ENCODE peak calls at places on chromosomes 12 and 14, in six cellular contexts. T is transverse colon, K is IMR-90, Q is Peyer's patch, H is ovary, P is body of pancreas. D is an unnamed sample. For H3K27me3, the result is how much of the 10 kb centered on the place peaks cover.

GRCh38 chr12:96425321-96425720 is 25.1 kb upstream of the CDK17 start:
- DNase-seq in T (no peak), K (peak), Q (no peak), H (no peak), P (no peak), D (no peak)

GRCh38 chr12:5345534-5345933 is 86.4 kb upstream of the NTF3 start:
- DNase-seq in T (no peak), K (no peak), Q (no peak), H (no peak), P (no peak), D (no peak)

GRCh38 chr12:122886851-122887816 is 8.8 kb downstream of the VPS37B start:
- DNase-seq in T (peak), K (peak), Q (no peak), H (no peak), P (no peak), D (no peak)

GRCh38 chr12:26340649-26341048 is 145.3 kb downstream of the SSPN start:
- DNase-seq in T (peak), K (no peak), Q (no peak), H (no peak), P (no peak), D (no peak)

GRCh38 chr14:26863736-26864135 is 265.9 kb upstream of the NOVA1 start:
- DNase-seq in T (no peak), K (no peak), Q (no peak), H (no peak), P (no peak), D (no peak)

GRCh38 chr14:66965831-66966230 is 223.4 kb upstream of the GARIN2 start:
- DNase-seq in T (no peak), K (peak), Q (no peak), H (no peak), P (no peak), D (no peak)

GRCh38 chr14:84482256-84483071 is 1047.5 kb upstream of the FLRT2 start:
- DNase-seq in T (no peak), K (peak), Q (no peak), H (no peak), P (no peak), D (no peak)

GRCh38 chr14:76603713-76604112 is 157.6 kb upstream of the VASH1 start:
- DNase-seq in T (no peak), K (no peak), Q (no peak), H (no peak), P (no peak), D (no peak)

GRCh38 chr12:56078931-56079728 is 835 bp upstream of the ERBB3 start:
- DNase-seq in T (peak), K (peak), Q (peak), H (peak), P (peak), D (peak)

GRCh38 chr12:87991483-87991882 is 37.7 kb downstream of the C12orf50 start:
- DNase-seq in T (no peak), K (no peak), Q (no peak), H (no peak), P (no peak), D (no peak)

GRCh38 chr12:49188205-49188915 is 520 bp downstream of the TUBA1A start:
- DNase-seq in T (peak), K (peak), Q (peak), H (peak), P (peak), D (peak)

GRCh38 chr12:96246926-96247566 is 52.9 kb downstream of the ELK3 start:
- DNase-seq in T (no peak), K (no peak), Q (no peak), H (peak), P (no peak), D (no peak)

GRCh38 chr14:95609398-95609990 is 74.6 kb downstream of the GLRX5 start:
- DNase-seq in T (no peak), K (peak), Q (no peak), H (peak), P (peak), D (no peak)

GRCh38 chr12:57491393-57492280 is 3.8 kb downstream of the MARS1 start:
- DNase-seq in T (no peak), K (no peak), Q (no peak), H (no peak), P (no peak), D (no peak)

GRCh38 chr14:59576332-59577294 is at the start of gene CCDC175:
- DNase-seq in T (peak), K (peak), Q (peak), H (peak), P (peak), D (peak)

GRCh38 chr14:58272589-58273372 is 25.6 kb upstream of the ARID4A start:
- DNase-seq in T (no peak), K (peak), Q (no peak), H (no peak), P (peak), D (no peak)

GRCh38 chr14:88941414-88941813 is 117.0 kb downstream of the TTC8 start:
- DNase-seq in T (no peak), K (no peak), Q (no peak), H (no peak), P (no peak), D (no peak)
- H3K27ac ChIP-seq in T (no peak), K (no peak), Q (no peak), H (no peak), P (no peak), D (no peak)

GRCh38 chr14:24330973-24331674 is 3.7 kb downstream of the ADCY4 start:
- DNase-seq in T (no peak), K (no peak), Q (no peak), H (no peak), P (no peak), D (no peak)
- H3K27me3 ChIP-seq in T (under half), K (under half), Q (under half), H (under half), P (under half), D (under half)

GRCh38 chr12:10211975-10212622 is 578 bp upstream of the GABARAPL1 start:
- DNase-seq in T (peak), K (peak), Q (peak), H (peak), P (peak), D (peak)
- TF ChIP-seq POLR2A in T (peak), K (peak), Q (peak), H (peak), P (peak), D (peak)

GRCh38 chr12:51017452-51017851 is 8.7 kb downstream of the SLC11A2 start:
- DNase-seq in T (no peak), K (no peak), Q (no peak), H (no peak), P (no peak), D (no peak)

GRCh38 chr12:51021694-51022093 is 4.5 kb downstream of the SLC11A2 start:
- DNase-seq in T (no peak), K (no peak), Q (no peak), H (no peak), P (no peak), D (no peak)

GRCh38 chr12:51023625-51024395 is 2.4 kb downstream of the SLC11A2 start:
- DNase-seq in T (no peak), K (peak), Q (no peak), H (no peak), P (no peak), D (no peak)

GRCh38 chr12:51019927-51020326 is 6.3 kb downstream of the SLC11A2 start:
- DNase-seq in T (no peak), K (no peak), Q (no peak), H (no peak), P (no peak), D (no peak)

GRCh38 chr12:51020448-51021182 is 5.6 kb downstream of the SLC11A2 start:
- DNase-seq in T (no peak), K (no peak), Q (no peak), H (no peak), P (no peak), D (no peak)
- H3K27ac ChIP-seq in T (no peak), K (no peak), Q (no peak), H (no peak), P (no peak), D (peak)

GRCh38 chr14:92322516-92322915 is 449 bp upstream of the SLC24A4 start:
- DNase-seq in T (no peak), K (no peak), Q (no peak), H (no peak), P (no peak), D (no peak)

GRCh38 chr14:92323031-92323915 is at the start of gene SLC24A4:
- DNase-seq in T (no peak), K (no peak), Q (no peak), H (no peak), P (no peak), D (no peak)

GRCh38 chr14:92328664-92329255 is 5.8 kb downstream of the SLC24A4 start:
- DNase-seq in T (no peak), K (no peak), Q (no peak), H (no peak), P (no peak), D (no peak)

GRCh38 chr14:92323916-92324818 is 1.2 kb downstream of the SLC24A4 start:
- DNase-seq in T (no peak), K (no peak), Q (no peak), H (no peak), P (no peak), D (no peak)

DNA sequence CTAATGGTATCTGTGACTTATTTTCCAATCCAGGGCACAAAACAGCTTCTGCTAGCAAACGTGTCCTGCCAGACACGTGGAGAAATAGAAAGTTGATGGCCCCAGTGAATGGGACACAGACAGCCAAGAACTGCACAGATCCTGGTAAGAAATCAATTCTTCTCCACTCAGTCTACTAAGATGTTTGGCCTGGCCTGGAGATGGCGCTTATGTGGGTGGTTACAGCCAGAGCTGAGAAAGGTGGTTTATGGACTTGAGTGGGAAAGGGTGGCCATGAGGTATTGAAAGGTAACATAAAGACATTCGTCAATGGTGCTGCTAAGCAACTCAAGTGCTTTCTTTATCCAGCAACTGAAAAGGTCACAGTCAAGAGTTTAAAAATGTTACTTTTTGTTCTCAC is 2.9 kb downstream of the SLC24A4 start:
- DNase-seq in T (no peak), K (no peak), Q (no peak), H (no peak), P (no peak), D (no peak)
- H3K27me3 ChIP-seq in T (half or more), K (half or more), Q (under half), H (under half), P (under half), D (under half)

DNA sequence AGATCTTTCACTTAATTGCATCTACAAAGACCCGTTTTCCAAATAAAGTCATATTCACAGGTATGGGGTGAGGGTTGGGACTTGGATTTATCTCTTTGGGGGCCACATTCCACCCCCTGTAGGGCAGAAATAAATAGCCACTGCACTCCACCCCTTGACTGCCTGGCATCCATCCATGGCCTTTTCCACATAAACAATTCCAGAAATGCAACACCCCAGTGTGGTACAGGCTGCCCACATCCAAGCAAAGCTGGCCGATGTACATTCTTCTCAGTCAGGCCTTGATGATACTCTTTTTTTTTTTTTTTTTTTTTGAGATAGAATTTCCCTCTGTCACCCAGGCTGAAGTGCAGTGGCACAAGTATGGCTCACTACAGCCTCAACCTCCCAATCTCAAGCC is 12.9 kb downstream of the DGLUCY start:
- DNase-seq in T (no peak), K (no peak), Q (no peak), H (no peak), P (no peak), D (no peak)
- TF ChIP-seq POLR2A in T (no peak), K (no peak), Q (no peak), H (no peak), P (no peak), D (no peak)

DNA sequence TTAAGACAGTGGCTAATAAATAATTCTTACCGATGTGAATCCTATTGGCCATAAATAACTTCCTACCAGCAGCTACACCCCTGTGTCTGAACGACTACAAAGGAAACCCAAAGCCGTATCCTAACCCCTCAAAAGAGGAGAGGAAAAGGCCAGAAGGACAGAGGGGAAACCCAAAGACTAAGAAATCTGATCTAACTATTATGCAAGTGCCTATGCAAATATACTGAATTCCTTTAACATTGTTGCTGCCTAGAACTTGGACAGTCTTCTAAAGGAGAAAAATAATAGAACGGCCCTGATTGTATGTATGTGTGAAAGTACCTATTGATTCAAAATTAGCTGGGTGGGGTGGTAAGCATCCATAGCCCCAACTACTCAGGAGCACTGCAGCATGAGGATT is 988 bp downstream of the PLEKHG7 start:
- DNase-seq in T (no peak), K (no peak), Q (no peak), H (no peak), P (no peak), D (no peak)
- H3K27ac ChIP-seq in T (no peak), K (no peak), Q (peak), H (no peak), P (no peak), D (no peak)

DNA sequence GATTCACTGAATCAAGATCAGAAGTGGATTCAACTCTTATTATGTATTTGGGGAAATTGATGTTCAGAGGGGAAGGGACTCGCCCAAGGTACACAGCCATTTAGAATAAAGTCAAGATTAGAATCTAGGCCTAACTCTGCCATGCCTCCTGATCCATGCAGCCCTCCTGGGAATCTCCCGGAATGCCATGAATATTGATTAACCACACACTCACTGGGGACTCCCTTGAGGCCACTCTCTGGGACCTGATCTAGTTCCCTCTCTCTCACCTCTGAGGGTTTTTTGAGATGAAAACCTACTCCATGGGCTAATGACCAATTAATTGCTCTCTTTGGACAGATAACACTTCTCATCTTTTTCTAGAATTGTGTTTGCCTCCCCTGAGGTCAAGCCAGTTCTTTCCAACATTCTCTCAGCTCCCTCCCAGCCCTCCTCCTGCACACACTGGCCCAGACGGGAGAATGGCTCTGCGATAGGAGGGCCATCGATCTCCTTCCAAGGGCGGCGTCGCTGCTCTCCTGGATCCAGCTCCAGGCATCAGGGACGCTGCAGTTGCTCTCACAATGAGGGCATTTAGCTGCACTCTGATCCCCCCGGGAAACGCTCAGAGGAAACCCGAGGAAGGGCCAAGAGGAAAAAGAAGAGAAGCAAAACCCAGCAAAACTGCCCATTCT is 22.6 kb downstream of the WSCD2 start:
- DNase-seq in T (no peak), K (no peak), Q (no peak), H (no peak), P (no peak), D (no peak)
- H3K27me3 ChIP-seq in T (under half), K (under half), Q (under half), H (under half), P (under half), D (under half)

GRCh38 chr14:22390195-22390594 is 198.8 kb downstream of the DAD1 start:
- DNase-seq in T (no peak), K (no peak), Q (no peak), H (no peak), P (no peak), D (no peak)
- TF ChIP-seq POLR2A in T (no peak), K (no peak), Q (no peak), H (no peak), P (no peak), D (no peak)